ENCODE peak calls at places on chromosomes 12 and 14, in eight cellular contexts. Z is Caco-2, U is choroid plexus epithelial cell, D is tibial artery, X is foreskin fibroblast, O is HepG2, Y is sigmoid colon, N is left ventricle myocardium inferior. R is an unnamed sample.

GRCh38 chr12:118185602-118186397 is 49.9 kb downstream of the PEBP1 start:
- DNase-seq in Z (no peak), U (no peak), D (no peak), X (no peak), O (no peak), Y (no peak), N (no peak), R (peak)

GRCh38 chr14:70642313-70643235 is 858 bp downstream of the TTC9 start:
- DNase-seq in Z (no peak), U (no peak), D (no peak), X (peak), O (no peak), Y (no peak), N (no peak), R (no peak)

GRCh38 chr14:96055065-96055752 is 16.0 kb downstream of the C14orf132 start:
- DNase-seq in Z (no peak), U (peak), D (peak), X (peak), O (no peak), Y (no peak), N (no peak), R (no peak)

GRCh38 chr14:36604757-36605505 is 22.5 kb upstream of the NKX2-8 start:
- DNase-seq in Z (peak), U (peak), D (no peak), X (peak), O (peak), Y (no peak), N (no peak), R (peak)

GRCh38 chr12:130335517-130336392 is 1.9 kb upstream of the PIWIL1 start:
- DNase-seq in Z (no peak), U (peak), D (no peak), X (peak), O (peak), Y (no peak), N (no peak), R (peak)

GRCh38 chr14:75259946-75260545 is 18.6 kb upstream of the FOS start:
- DNase-seq in Z (no peak), U (no peak), D (no peak), X (no peak), O (no peak), Y (no peak), N (no peak), R (no peak)

GRCh38 chr14:21557084-21557901 is 22.6 kb downstream of the OR10G3 start:
- DNase-seq in Z (peak), U (peak), D (peak), X (peak), O (peak), Y (peak), N (peak), R (peak)

GRCh38 chr12:111446044-111446581 is 40.4 kb downstream of the SH2B3 start:
- DNase-seq in Z (peak), U (peak), D (no peak), X (peak), O (no peak), Y (peak), N (no peak), R (peak)

GRCh38 chr14:63677891-63678379 is 36.3 kb upstream of the WDR89 start:
- DNase-seq in Z (no peak), U (peak), D (no peak), X (peak), O (no peak), Y (no peak), N (no peak), R (peak)

GRCh38 chr12:100127766-100128508 is 14.7 kb downstream of the BLTP3B start:
- DNase-seq in Z (no peak), U (peak), D (no peak), X (peak), O (peak), Y (no peak), N (no peak), R (peak)

GRCh38 chr12:131056626-131057025 is 102.9 kb downstream of the ADGRD1 start:
- DNase-seq in Z (no peak), U (no peak), D (no peak), X (no peak), O (no peak), Y (no peak), N (no peak), R (no peak)

GRCh38 chr12:28610401-28611114 is 420.3 kb downstream of the CCDC91 start:
- DNase-seq in Z (no peak), U (peak), D (no peak), X (no peak), O (no peak), Y (no peak), N (no peak), R (no peak)

GRCh38 chr12:106071686-106072085 is 67.1 kb downstream of the NUAK1 start:
- DNase-seq in Z (no peak), U (peak), D (no peak), X (no peak), O (no peak), Y (no peak), N (no peak), R (peak)

GRCh38 chr12:94100990-94101901 is 47.1 kb upstream of the PLXNC1 start:
- DNase-seq in Z (peak), U (peak), D (peak), X (peak), O (peak), Y (peak), N (peak), R (peak)

GRCh38 chr12:6092784-6093722 is 31.4 kb downstream of the VWF start:
- DNase-seq in Z (peak), U (peak), D (peak), X (peak), O (no peak), Y (peak), N (no peak), R (peak)

GRCh38 chr12:19613051-19613535 is 173.8 kb downstream of the AEBP2 start:
- DNase-seq in Z (no peak), U (no peak), D (no peak), X (no peak), O (no peak), Y (no peak), N (no peak), R (no peak)

GRCh38 chr14:24368562-24369252 is 723 bp downstream of the NFATC4 start:
- DNase-seq in Z (no peak), U (peak), D (peak), X (peak), O (no peak), Y (peak), N (peak), R (peak)

GRCh38 chr12:17609152-17609551 is 480.8 kb downstream of the RERGL start:
- DNase-seq in Z (no peak), U (no peak), D (no peak), X (no peak), O (no peak), Y (no peak), N (no peak), R (no peak)

GRCh38 chr12:51051787-51052186 is 3.7 kb downstream of the LETMD1 start:
- DNase-seq in Z (no peak), U (peak), D (no peak), X (no peak), O (no peak), Y (no peak), N (no peak), R (no peak)

GRCh38 chr14:73244541-73244940 is 7.2 kb downstream of the PAPLN start:
- DNase-seq in Z (no peak), U (no peak), D (no peak), X (no peak), O (no peak), Y (no peak), N (no peak), R (no peak)

GRCh38 chr12:91877461-91878230 is 268.0 kb downstream of the BTG1 start:
- DNase-seq in Z (no peak), U (no peak), D (no peak), X (no peak), O (no peak), Y (no peak), N (no peak), R (no peak)

GRCh38 chr14:29163109-29163508 is 396.5 kb downstream of the FOXG1 start:
- DNase-seq in Z (no peak), U (no peak), D (no peak), X (no peak), O (no peak), Y (no peak), N (no peak), R (no peak)

GRCh38 chr14:77044776-77045569 is 16.5 kb upstream of the IRF2BPL start:
- DNase-seq in Z (peak), U (peak), D (peak), X (peak), O (peak), Y (peak), N (peak), R (peak)

GRCh38 chr14:104656014-104656714 is 33.3 kb upstream of the INF2 start:
- DNase-seq in Z (no peak), U (no peak), D (no peak), X (no peak), O (no peak), Y (no peak), N (no peak), R (no peak)

GRCh38 chr14:48568688-48569087 is 893.3 kb upstream of the MDGA2 start:
- DNase-seq in Z (no peak), U (no peak), D (no peak), X (no peak), O (no peak), Y (no peak), N (no peak), R (peak)

GRCh38 chr12:78146365-78146772 is 315.7 kb downstream of the NAV3 start:
- DNase-seq in Z (no peak), U (peak), D (no peak), X (peak), O (peak), Y (no peak), N (no peak), R (peak)

GRCh38 chr12:103498990-103499389 is 3.2 kb upstream of the C12orf42 start:
- DNase-seq in Z (no peak), U (no peak), D (no peak), X (no peak), O (no peak), Y (no peak), N (no peak), R (no peak)

DNA sequence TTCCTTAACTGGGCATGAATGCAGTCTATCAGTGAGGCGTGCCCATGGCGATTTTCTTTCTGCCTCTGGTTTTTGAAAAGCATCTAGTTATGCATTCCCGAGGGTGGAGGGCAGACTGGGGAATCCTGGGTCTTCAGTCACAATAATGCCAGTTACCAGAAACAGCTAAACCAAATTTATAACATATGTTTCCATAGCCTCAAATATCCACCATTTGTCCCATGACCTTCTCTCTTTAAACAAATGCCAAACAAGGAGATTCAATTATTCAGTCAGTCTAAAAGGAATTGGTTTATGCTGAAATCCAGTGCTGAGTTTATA is 131.5 kb upstream of the RAP1B start:
- DNase-seq in Z (no peak), U (peak), D (no peak), X (peak), O (no peak), Y (no peak), N (no peak), R (peak)
- H3K4me3 ChIP-seq in Z (no peak), U (no peak), D (no peak), X (no peak), O (no peak), Y (no peak), N (no peak), R (no peak)

DNA sequence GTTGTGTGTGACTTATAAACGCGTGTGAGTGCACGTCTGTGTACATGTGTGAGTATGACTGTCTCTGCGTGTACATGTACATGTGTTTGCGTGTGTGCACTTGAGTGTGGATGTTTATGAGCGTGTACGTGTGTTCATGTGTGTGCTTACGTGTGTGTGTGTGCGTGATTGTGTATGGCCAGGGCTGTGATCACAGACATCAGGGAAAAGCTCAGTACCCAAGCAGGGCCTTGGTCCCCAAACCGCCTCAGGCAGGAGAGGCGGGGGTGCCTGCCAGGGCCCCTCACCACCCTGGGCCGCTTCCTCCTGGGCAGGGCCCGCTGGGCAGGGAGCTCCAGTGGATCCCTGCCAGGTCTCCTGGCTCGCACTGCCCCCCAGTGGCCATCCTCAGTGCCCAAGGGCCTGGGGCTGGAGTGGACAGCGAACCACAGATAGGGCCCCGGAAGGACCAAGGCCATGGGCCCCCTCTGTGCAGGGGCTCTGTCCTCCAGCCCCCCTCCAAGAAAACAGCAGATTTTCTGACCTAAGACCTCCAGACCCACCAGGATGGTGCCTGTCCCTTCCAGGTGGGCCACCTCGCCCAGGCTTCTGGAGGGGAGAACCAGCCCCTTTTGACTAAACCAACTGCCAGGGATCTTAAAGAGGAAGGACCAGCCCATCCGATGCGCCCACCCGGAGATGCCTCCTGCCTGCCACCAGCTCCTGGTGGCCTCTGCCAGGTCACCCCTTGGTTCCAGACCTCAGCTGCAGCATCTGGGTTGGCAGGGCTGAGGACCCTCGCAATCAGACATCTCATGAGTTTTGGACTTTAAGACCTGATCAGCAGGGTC is 326.0 kb upstream of the DIO3 start:
- DNase-seq in Z (peak), U (peak), D (peak), X (peak), O (peak), Y (peak), N (peak), R (peak)
- TF ChIP-seq CTCF in Z (peak), U (peak), D (peak), X (peak), O (peak), Y (peak), N (peak), R (peak)

DNA sequence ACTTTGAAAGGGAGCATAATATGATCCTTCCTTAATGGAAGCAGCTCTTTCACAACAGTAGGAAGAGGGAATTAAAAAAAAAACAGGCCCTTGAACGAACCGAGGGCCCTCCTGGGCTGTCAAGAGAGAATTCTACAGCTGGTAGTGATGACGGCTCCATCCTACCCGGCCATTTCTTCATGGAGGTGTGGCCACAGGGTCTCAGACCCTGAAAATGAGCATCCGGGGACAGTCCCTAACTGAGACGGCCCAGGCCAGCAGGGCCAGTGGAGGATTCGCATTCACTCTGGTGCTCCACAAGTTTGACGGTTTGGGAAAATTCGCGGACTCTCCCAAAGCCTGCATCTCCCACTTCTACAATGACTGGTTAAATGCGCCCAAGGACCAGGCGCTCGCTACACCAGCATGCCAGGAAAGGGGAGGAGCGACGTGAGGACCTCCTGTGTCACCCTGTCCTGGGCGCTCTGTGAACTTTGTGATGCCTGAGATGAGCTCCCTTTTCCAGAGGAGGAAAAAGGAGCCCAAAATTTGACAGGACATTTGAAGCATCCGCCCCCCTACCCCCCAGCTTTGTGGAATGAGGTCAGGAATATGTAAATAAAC is 66.8 kb downstream of the BCL11B start:
- DNase-seq in Z (no peak), U (no peak), D (no peak), X (no peak), O (no peak), Y (no peak), N (no peak), R (no peak)
- H3K4me3 ChIP-seq in Z (no peak), U (no peak), D (no peak), X (no peak), O (no peak), Y (no peak), N (no peak), R (no peak)

GRCh38 chr12:16609140-16609539 is 3.2 kb upstream of the LMO3 start:
- DNase-seq in Z (no peak), U (peak), D (no peak), X (no peak), O (no peak), Y (no peak), N (no peak), R (no peak)
- TF ChIP-seq CTCF in Z (no peak), U (no peak), D (no peak), X (no peak), O (no peak), Y (no peak), N (no peak), R (no peak)